ENCODE peak calls at places on chromosome 17, in ten cellular contexts. One of them, this sample, is unnamed.

GRCh38 chr17:82881900-82882714 is 42.3 kb upstream of the ZNF750 start:
- DNase-seq in IMR-90: no peak
- DNase-seq in Karpas-422: no peak
- DNase-seq in mesendoderm: no peak
- DNase-seq in HCT116: no peak
- DNase-seq in hepatocyte: peak; percentile 66
- DNase-seq in MM.1S: no peak
- DNase-seq in neural progenitor cell: no peak
- DNase-seq in PC-9: no peak
- DNase-seq in neuronal stem cell: no peak
- DNase-seq in this sample: no peak

GRCh38 chr17:11719852-11720251 is 121.6 kb downstream of the DNAH9 start:
- DNase-seq in neuronal stem cell: no peak
- DNase-seq in neural progenitor cell: no peak
- DNase-seq in hepatocyte: no peak
- DNase-seq in IMR-90: no peak
- DNase-seq in MM.1S: no peak
- DNase-seq in Karpas-422: no peak
- DNase-seq in mesendoderm: no peak
- DNase-seq in PC-9: no peak
- DNase-seq in HCT116: no peak
- DNase-seq in this sample: no peak

GRCh38 chr17:77140878-77141767 is at the start of gene SEC14L1:
- DNase-seq in IMR-90: no peak
- DNase-seq in hepatocyte: peak; percentile 66
- DNase-seq in neuronal stem cell: peak; percentile 59
- DNase-seq in mesendoderm: peak; percentile 85
- DNase-seq in HCT116: no peak
- DNase-seq in MM.1S: peak; percentile 66
- DNase-seq in neural progenitor cell: peak; percentile 79
- DNase-seq in PC-9: peak; percentile 44
- DNase-seq in Karpas-422: peak; percentile 75
- DNase-seq in this sample: peak; percentile 35

GRCh38 chr17:45430738-45431530 is 1.7 kb downstream of the ARHGAP27 start:
- DNase-seq in neuronal stem cell: no peak
- DNase-seq in neural progenitor cell: peak; percentile 48
- DNase-seq in hepatocyte: peak; percentile 76
- DNase-seq in PC-9: peak; percentile 67
- DNase-seq in IMR-90: no peak
- DNase-seq in HCT116: no peak
- DNase-seq in mesendoderm: peak; percentile 67
- DNase-seq in Karpas-422: no peak
- DNase-seq in MM.1S: peak; percentile 76
- DNase-seq in this sample: no peak

GRCh38 chr17:59652119-59652518 is 32.4 kb downstream of the CLTC start:
- DNase-seq in PC-9: no peak
- DNase-seq in neural progenitor cell: no peak
- DNase-seq in neuronal stem cell: no peak
- DNase-seq in mesendoderm: no peak
- DNase-seq in Karpas-422: no peak
- DNase-seq in HCT116: no peak
- DNase-seq in hepatocyte: no peak
- DNase-seq in MM.1S: no peak
- DNase-seq in IMR-90: peak; percentile 88
- DNase-seq in this sample: no peak

GRCh38 chr17:32276217-32276616 is 10.6 kb downstream of the RHBDL3 start:
- DNase-seq in mesendoderm: no peak
- DNase-seq in hepatocyte: no peak
- DNase-seq in neural progenitor cell: no peak
- DNase-seq in HCT116: no peak
- DNase-seq in MM.1S: no peak
- DNase-seq in Karpas-422: no peak
- DNase-seq in IMR-90: no peak
- DNase-seq in PC-9: no peak
- DNase-seq in neuronal stem cell: no peak
- DNase-seq in this sample: no peak

GRCh38 chr17:29358421-29358820 is 31.7 kb upstream of the TAOK1 start:
- DNase-seq in neural progenitor cell: no peak
- DNase-seq in HCT116: no peak
- DNase-seq in MM.1S: no peak
- DNase-seq in PC-9: no peak
- DNase-seq in neuronal stem cell: no peak
- DNase-seq in mesendoderm: no peak
- DNase-seq in IMR-90: no peak
- DNase-seq in hepatocyte: no peak
- DNase-seq in Karpas-422: no peak
- DNase-seq in this sample: peak; percentile 46

GRCh38 chr17:78779848-78780247 is 2.2 kb downstream of the CYTH1 start:
- DNase-seq in PC-9: no peak
- DNase-seq in HCT116: no peak
- DNase-seq in hepatocyte: no peak
- DNase-seq in neural progenitor cell: peak; percentile 41
- DNase-seq in MM.1S: peak; percentile 84
- DNase-seq in Karpas-422: no peak
- DNase-seq in neuronal stem cell: no peak
- DNase-seq in IMR-90: no peak
- DNase-seq in mesendoderm: no peak
- DNase-seq in this sample: peak; percentile 39

GRCh38 chr17:42422958-42423712 is at the start of gene CAVIN1:
- DNase-seq in Karpas-422: no peak
- DNase-seq in PC-9: peak; percentile 97
- DNase-seq in neuronal stem cell: peak; percentile 93
- DNase-seq in neural progenitor cell: peak; percentile 98
- DNase-seq in HCT116: peak; percentile 85
- DNase-seq in IMR-90: peak; percentile 98
- DNase-seq in MM.1S: no peak
- DNase-seq in hepatocyte: peak; percentile 94
- DNase-seq in mesendoderm: peak; percentile 94
- DNase-seq in this sample: peak; percentile 98

GRCh38 chr17:29243792-29244191 is 2.9 kb upstream of the CRYBA1 start:
- DNase-seq in MM.1S: no peak
- DNase-seq in hepatocyte: no peak
- DNase-seq in neuronal stem cell: no peak
- DNase-seq in HCT116: no peak
- DNase-seq in Karpas-422: peak; percentile 70
- DNase-seq in IMR-90: peak; percentile 44
- DNase-seq in neural progenitor cell: peak; percentile 46
- DNase-seq in PC-9: no peak
- DNase-seq in mesendoderm: peak; percentile 48
- DNase-seq in this sample: peak; percentile 16

GRCh38 chr17:68573338-68573737 is 27.8 kb downstream of the FAM20A start:
- DNase-seq in neural progenitor cell: no peak
- DNase-seq in IMR-90: no peak
- DNase-seq in PC-9: no peak
- DNase-seq in Karpas-422: no peak
- DNase-seq in mesendoderm: no peak
- DNase-seq in HCT116: no peak
- DNase-seq in hepatocyte: no peak
- DNase-seq in MM.1S: no peak
- DNase-seq in neuronal stem cell: no peak
- DNase-seq in this sample: no peak

GRCh38 chr17:68568581-68568980 is 32.6 kb downstream of the FAM20A start:
- DNase-seq in hepatocyte: no peak
- DNase-seq in PC-9: no peak
- DNase-seq in MM.1S: no peak
- DNase-seq in IMR-90: no peak
- DNase-seq in neural progenitor cell: no peak
- DNase-seq in mesendoderm: no peak
- DNase-seq in neuronal stem cell: no peak
- DNase-seq in Karpas-422: no peak
- DNase-seq in HCT116: no peak
- DNase-seq in this sample: no peak

GRCh38 chr17:68572138-68572842 is 28.9 kb downstream of the FAM20A start:
- DNase-seq in neural progenitor cell: no peak
- DNase-seq in IMR-90: no peak
- DNase-seq in HCT116: no peak
- DNase-seq in MM.1S: no peak
- DNase-seq in neuronal stem cell: no peak
- DNase-seq in hepatocyte: no peak
- DNase-seq in Karpas-422: no peak
- DNase-seq in PC-9: no peak
- DNase-seq in mesendoderm: no peak
- DNase-seq in this sample: no peak

GRCh38 chr17:68567581-68567980 is 33.6 kb downstream of the FAM20A start:
- DNase-seq in MM.1S: no peak
- DNase-seq in neuronal stem cell: no peak
- DNase-seq in neural progenitor cell: no peak
- DNase-seq in HCT116: no peak
- DNase-seq in IMR-90: no peak
- DNase-seq in Karpas-422: no peak
- DNase-seq in hepatocyte: no peak
- DNase-seq in mesendoderm: no peak
- DNase-seq in PC-9: no peak
- DNase-seq in this sample: no peak

DNA sequence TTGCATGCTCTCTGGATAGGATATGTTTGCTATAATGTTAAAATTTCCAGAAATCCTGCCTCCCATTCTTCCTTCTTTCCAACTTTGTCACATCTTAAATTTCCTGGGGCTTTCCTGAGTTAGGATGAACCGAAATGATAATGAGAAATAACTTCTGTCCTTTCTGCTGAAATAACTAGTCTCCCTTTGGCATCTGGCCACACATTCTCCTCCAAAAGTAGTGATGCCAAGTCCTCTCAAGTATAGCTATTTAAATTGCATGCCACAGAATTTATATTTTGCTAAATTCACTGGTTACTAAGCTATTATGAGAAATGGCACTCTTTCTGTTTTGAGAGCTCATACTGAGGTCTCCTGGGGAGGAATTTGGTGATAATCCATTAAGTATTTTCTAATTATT is 30.6 kb downstream of the FAM20A start:
- DNase-seq in Karpas-422: no peak
- DNase-seq in PC-9: no peak
- DNase-seq in hepatocyte: no peak
- DNase-seq in neuronal stem cell: no peak
- DNase-seq in neural progenitor cell: no peak
- DNase-seq in MM.1S: no peak
- DNase-seq in mesendoderm: no peak
- DNase-seq in IMR-90: no peak
- DNase-seq in HCT116: no peak
- DNase-seq in this sample: no peak
- H3K4me1 ChIP-seq in Karpas-422: no peaks in the 10 kb centered on the region
- H3K4me1 ChIP-seq in PC-9: no peaks in the 10 kb centered on the region
- H3K4me1 ChIP-seq in hepatocyte: no peaks in the 10 kb centered on the region
- H3K4me1 ChIP-seq in neuronal stem cell: no peaks in the 10 kb centered on the region
- H3K4me1 ChIP-seq in neural progenitor cell: no peaks in the 10 kb centered on the region
- H3K4me1 ChIP-seq in MM.1S: no peaks in the 10 kb centered on the region
- H3K4me1 ChIP-seq in mesendoderm: no peaks in the 10 kb centered on the region
- H3K4me1 ChIP-seq in IMR-90: no peaks in the 10 kb centered on the region
- H3K4me1 ChIP-seq in HCT116: no peaks in the 10 kb centered on the region
- H3K4me1 ChIP-seq in this sample: peaks cover 1% of the 10 kb centered on the region

DNA sequence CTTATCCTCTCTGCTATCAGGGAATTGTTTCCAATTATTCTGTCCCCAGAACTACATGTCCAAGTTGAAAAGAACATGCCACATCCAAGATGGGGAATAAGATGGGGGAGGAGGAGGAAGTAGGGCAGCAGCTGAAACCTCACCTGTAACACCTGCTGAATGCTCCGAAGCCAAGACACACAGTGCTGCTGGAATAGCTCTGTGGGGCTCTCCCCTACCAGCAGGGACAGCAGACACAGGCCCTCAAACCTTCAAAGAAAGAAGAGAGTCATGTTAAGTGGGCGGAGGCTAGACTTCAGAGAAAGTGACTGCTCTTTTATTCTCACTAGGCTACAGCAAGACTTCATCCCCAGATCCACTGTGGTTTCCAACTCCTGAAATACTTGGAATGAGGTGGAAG is 13.2 kb downstream of the PELP1 start:
- DNase-seq in neural progenitor cell: no peak
- DNase-seq in Karpas-422: no peak
- DNase-seq in IMR-90: no peak
- DNase-seq in HCT116: no peak
- DNase-seq in MM.1S: no peak
- DNase-seq in neuronal stem cell: no peak
- DNase-seq in mesendoderm: no peak
- DNase-seq in hepatocyte: no peak
- DNase-seq in PC-9: no peak
- DNase-seq in this sample: no peak
- H3K36me3 ChIP-seq in neural progenitor cell: peaks cover 3% of the 10 kb centered on the region
- H3K36me3 ChIP-seq in Karpas-422: peaks cover 36% of the 10 kb centered on the region
- H3K36me3 ChIP-seq in IMR-90: peaks cover 15% of the 10 kb centered on the region
- H3K36me3 ChIP-seq in HCT116: peaks cover 19% of the 10 kb centered on the region
- H3K36me3 ChIP-seq in MM.1S: no peaks in the 10 kb centered on the region
- H3K36me3 ChIP-seq in neuronal stem cell: peaks cover 77% of the 10 kb centered on the region
- H3K36me3 ChIP-seq in mesendoderm: peaks cover 10% of the 10 kb centered on the region
- H3K36me3 ChIP-seq in hepatocyte: no peaks in the 10 kb centered on the region
- H3K36me3 ChIP-seq in PC-9: peaks cover 19% of the 10 kb centered on the region
- H3K36me3 ChIP-seq in this sample: peaks cover 6% of the 10 kb centered on the region

DNA sequence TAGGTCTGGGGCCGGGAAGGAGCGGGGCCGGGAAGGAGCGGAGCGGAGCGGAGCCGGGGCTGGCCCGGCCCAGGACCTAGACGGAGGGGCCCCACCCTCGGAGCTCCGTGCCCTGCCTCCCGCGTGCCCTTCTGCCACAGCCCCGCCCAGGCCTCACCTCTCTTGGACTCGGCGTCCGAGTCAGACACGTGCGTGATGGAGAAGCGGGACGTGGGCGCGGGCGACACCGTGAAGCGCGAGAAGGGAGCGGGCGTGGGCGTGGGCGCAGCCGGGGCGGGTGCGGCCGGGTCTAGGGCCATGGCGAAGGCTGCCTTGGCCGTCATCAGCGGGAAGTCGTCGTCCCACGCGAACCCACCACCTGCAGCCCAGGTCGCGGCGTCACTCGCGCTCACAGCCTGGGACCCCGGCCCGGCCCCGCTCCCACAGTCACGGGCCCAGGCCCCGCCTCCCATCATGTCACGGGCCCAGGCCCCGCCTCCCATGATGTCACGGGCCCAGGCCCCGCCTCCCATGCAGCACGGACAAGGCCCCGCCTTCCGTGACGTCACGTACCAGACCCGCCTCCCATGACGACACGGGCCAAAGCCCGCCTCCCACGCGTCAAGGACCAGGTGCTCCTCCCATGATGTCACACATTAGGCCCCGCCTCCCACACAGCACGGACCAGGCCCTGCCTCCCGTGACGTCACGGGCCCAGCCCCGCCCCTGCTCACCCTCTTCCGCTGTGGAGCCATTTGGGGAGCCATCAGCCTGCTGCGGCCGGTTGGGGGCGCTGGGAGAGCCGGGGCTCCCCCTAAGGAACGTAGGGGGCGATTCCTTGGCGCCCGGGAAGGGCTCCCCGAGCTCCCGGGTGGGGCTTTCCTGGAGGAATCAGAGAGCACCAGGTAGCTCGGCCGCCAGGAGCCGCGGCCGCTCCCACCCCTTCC is 45.8 kb upstream of the PVALEF start:
- DNase-seq in HCT116: peak; percentile 99
- DNase-seq in PC-9: peak; percentile 75
- DNase-seq in Karpas-422: peak; percentile 97
- DNase-seq in neuronal stem cell: peak; percentile 90
- DNase-seq in MM.1S: peak; percentile 12
- DNase-seq in mesendoderm: peak; percentile 98
- DNase-seq in IMR-90: peak; percentile 92
- DNase-seq in neural progenitor cell: peak; percentile 95
- DNase-seq in hepatocyte: peak; percentile 96
- DNase-seq in this sample: peak; percentile 66
- H3K4me2 ChIP-seq in HCT116: peak overlapping the region; percentile 100
- H3K4me2 ChIP-seq in PC-9: no peak overlapping the region
- H3K4me2 ChIP-seq in Karpas-422: no peak overlapping the region
- H3K4me2 ChIP-seq in neuronal stem cell: peak overlapping the region; percentile 93
- H3K4me2 ChIP-seq in MM.1S: peak overlapping the region; percentile 29
- H3K4me2 ChIP-seq in mesendoderm: peak overlapping the region; percentile 88
- H3K4me2 ChIP-seq in IMR-90: peak overlapping the region; percentile 93
- H3K4me2 ChIP-seq in neural progenitor cell: peak overlapping the region; percentile 78
- H3K4me2 ChIP-seq in hepatocyte: peak overlapping the region; percentile 93
- H3K4me2 ChIP-seq in this sample: peak overlapping the region; percentile 99

GRCh38 chr17:27473190-27473747 is 17.0 kb downstream of the KSR1 start:
- DNase-seq in Karpas-422: peak; percentile 46
- DNase-seq in HCT116: no peak
- DNase-seq in MM.1S: no peak
- DNase-seq in neuronal stem cell: no peak
- DNase-seq in PC-9: no peak
- DNase-seq in neural progenitor cell: no peak
- DNase-seq in IMR-90: no peak
- DNase-seq in mesendoderm: no peak
- DNase-seq in hepatocyte: no peak
- DNase-seq in this sample: no peak
- H3K4me1 ChIP-seq in Karpas-422: peaks cover 7% of the 10 kb centered on the region
- H3K4me1 ChIP-seq in HCT116: peaks cover 47% of the 10 kb centered on the region
- H3K4me1 ChIP-seq in MM.1S: peaks cover 36% of the 10 kb centered on the region
- H3K4me1 ChIP-seq in neuronal stem cell: peaks cover 13% of the 10 kb centered on the region
- H3K4me1 ChIP-seq in PC-9: peaks cover 41% of the 10 kb centered on the region
- H3K4me1 ChIP-seq in neural progenitor cell: peaks cover 18% of the 10 kb centered on the region
- H3K4me1 ChIP-seq in IMR-90: peaks cover 28% of the 10 kb centered on the region
- H3K4me1 ChIP-seq in mesendoderm: peaks cover 16% of the 10 kb centered on the region
- H3K4me1 ChIP-seq in hepatocyte: no peaks in the 10 kb centered on the region
- H3K4me1 ChIP-seq in this sample: peaks cover 22% of the 10 kb centered on the region

This sample was measured in mammary epithelial cell.